ENCODE peak calls at places on chromosomes 13 and 19, in eight cellular contexts. Q is neural progenitor cell, E is mammary epithelial cell, N is GM12878, R is astrocyte, I is keratinocyte, O is MM.1S, D is hepatocyte. S is an unnamed sample.

GRCh38 chr13:40981361-40981760 is 37.8 kb downstream of the ELF1 start:
- DNase-seq in N (no peak), Q (no peak), D (no peak), I (no peak), O (no peak), E (no peak), R (no peak), S (no peak)

GRCh38 chr13:36891752-36892151 is 28.3 kb downstream of the SMAD9 start:
- DNase-seq in O (no peak), I (no peak), D (no peak), N (no peak), E (no peak), Q (no peak), R (no peak), S (peak)

GRCh38 chr19:5969476-5969875 is 8.5 kb downstream of the RANBP3 start:
- DNase-seq in E (no peak), O (no peak), D (no peak), N (no peak), R (no peak), I (no peak), Q (no peak), S (no peak)

GRCh38 chr13:31790992-31791391 is 51.7 kb downstream of the RXFP2 start:
- DNase-seq in E (no peak), Q (no peak), I (no peak), O (no peak), N (no peak), R (peak), D (no peak), S (peak)

GRCh38 chr13:46831588-46832194 is 34.7 kb upstream of the ESD start:
- DNase-seq in R (peak), D (peak), N (no peak), Q (peak), E (peak), O (peak), I (no peak), S (peak)

GRCh38 chr19:49339364-49340068 is 4.3 kb downstream of the CD37 start:
- DNase-seq in D (peak), R (peak), I (no peak), Q (peak), O (no peak), E (peak), N (no peak), S (peak)

GRCh38 chr13:50892162-50892944 is 17.2 kb upstream of the RNASEH2B start:
- DNase-seq in R (no peak), N (no peak), I (no peak), D (no peak), E (no peak), Q (no peak), O (peak), S (no peak)

GRCh38 chr19:39544201-39544903 is 4.4 kb upstream of the EID2 start:
- DNase-seq in R (no peak), N (no peak), E (peak), Q (no peak), D (no peak), O (no peak), I (no peak), S (peak)

GRCh38 chr13:75236774-75237173 is 245.2 kb downstream of the TBC1D4 start:
- DNase-seq in O (no peak), Q (no peak), R (peak), N (no peak), I (no peak), D (no peak), E (peak), S (peak)

GRCh38 chr19:11035441-11036377 is 53.6 kb upstream of the LDLR start:
- DNase-seq in D (peak), I (peak), Q (peak), O (peak), E (peak), N (peak), R (peak), S (peak)

GRCh38 chr19:48558018-48558684 is 6.2 kb downstream of the SULT2B1 start:
- DNase-seq in D (peak), I (peak), E (no peak), O (no peak), R (peak), N (no peak), Q (no peak), S (peak)

GRCh38 chr19:48443731-48444128 is 2.1 kb upstream of the GRWD1 start:
- DNase-seq in E (no peak), Q (no peak), I (no peak), D (no peak), O (no peak), N (no peak), R (no peak), S (no peak)

GRCh38 chr13:90531744-90532143 is 815.7 kb upstream of the MIR17HG start:
- DNase-seq in N (no peak), O (no peak), R (no peak), I (no peak), E (no peak), D (no peak), Q (no peak), S (no peak)

GRCh38 chr13:97141564-97142005 is 80.5 kb upstream of the MBNL2 start:
- DNase-seq in Q (peak), I (peak), N (peak), D (peak), E (peak), O (no peak), R (peak), S (peak)

GRCh38 chr19:18507021-18507726 is 14.7 kb downstream of the ELL start:
- DNase-seq in I (no peak), D (no peak), O (no peak), E (no peak), N (no peak), Q (no peak), R (no peak), S (no peak)
- H3K27ac ChIP-seq in I (no peak), D (peak), O (no peak), E (no peak), N (no peak), Q (no peak), R (no peak), S (peak)

GRCh38 chr19:7860902-7861618 is 13.1 kb downstream of the PRR36 start:
- DNase-seq in R (no peak), I (no peak), O (no peak), N (no peak), E (no peak), D (no peak), Q (no peak), S (no peak)

GRCh38 chr19:7863157-7863970 is 10.8 kb downstream of the PRR36 start:
- DNase-seq in R (no peak), D (no peak), I (no peak), E (no peak), Q (peak), O (no peak), N (no peak), S (no peak)

GRCh38 chr19:7862413-7862951 is 11.7 kb downstream of the PRR36 start:
- DNase-seq in O (peak), D (peak), R (no peak), I (no peak), N (no peak), Q (peak), E (no peak), S (peak)

GRCh38 chr19:7860166-7860901 is 13.9 kb downstream of the PRR36 start:
- DNase-seq in D (no peak), O (no peak), R (no peak), N (no peak), E (no peak), I (no peak), Q (no peak), S (no peak)

GRCh38 chr19:7861619-7862412 is 12.4 kb downstream of the PRR36 start:
- DNase-seq in Q (peak), I (no peak), R (no peak), O (no peak), N (no peak), E (no peak), D (no peak), S (no peak)
- TF ChIP-seq EZH2 in Q (peak), I (no peak), R (peak), O (no peak), N (no peak), E (no peak), D (no peak), S (no peak)

GRCh38 chr19:8459095-8459494 is 14.3 kb downstream of the HNRNPM start:
- DNase-seq in Q (no peak), D (no peak), O (no peak), N (no peak), I (no peak), E (no peak), R (no peak), S (no peak)
- H3K27ac ChIP-seq in Q (no peak), D (peak), O (no peak), N (no peak), I (no peak), E (no peak), R (peak), S (peak)

GRCh38 chr19:1767464-1767933 is 14.2 kb downstream of the ONECUT3 start:
- DNase-seq in E (no peak), R (no peak), N (no peak), I (no peak), Q (peak), O (peak), D (peak), S (peak)

GRCh38 chr19:1766800-1767352 is 13.6 kb downstream of the ONECUT3 start:
- DNase-seq in Q (no peak), O (no peak), N (no peak), R (no peak), E (no peak), D (no peak), I (no peak), S (no peak)

GRCh38 chr19:1765182-1765903 is 12.0 kb downstream of the ONECUT3 start:
- DNase-seq in E (no peak), N (no peak), Q (no peak), D (no peak), I (no peak), R (no peak), O (no peak), S (peak)

GRCh38 chr19:1764293-1764683 is 11.0 kb downstream of the ONECUT3 start:
- DNase-seq in Q (no peak), N (no peak), R (no peak), O (no peak), D (no peak), I (no peak), E (no peak), S (no peak)

DNA sequence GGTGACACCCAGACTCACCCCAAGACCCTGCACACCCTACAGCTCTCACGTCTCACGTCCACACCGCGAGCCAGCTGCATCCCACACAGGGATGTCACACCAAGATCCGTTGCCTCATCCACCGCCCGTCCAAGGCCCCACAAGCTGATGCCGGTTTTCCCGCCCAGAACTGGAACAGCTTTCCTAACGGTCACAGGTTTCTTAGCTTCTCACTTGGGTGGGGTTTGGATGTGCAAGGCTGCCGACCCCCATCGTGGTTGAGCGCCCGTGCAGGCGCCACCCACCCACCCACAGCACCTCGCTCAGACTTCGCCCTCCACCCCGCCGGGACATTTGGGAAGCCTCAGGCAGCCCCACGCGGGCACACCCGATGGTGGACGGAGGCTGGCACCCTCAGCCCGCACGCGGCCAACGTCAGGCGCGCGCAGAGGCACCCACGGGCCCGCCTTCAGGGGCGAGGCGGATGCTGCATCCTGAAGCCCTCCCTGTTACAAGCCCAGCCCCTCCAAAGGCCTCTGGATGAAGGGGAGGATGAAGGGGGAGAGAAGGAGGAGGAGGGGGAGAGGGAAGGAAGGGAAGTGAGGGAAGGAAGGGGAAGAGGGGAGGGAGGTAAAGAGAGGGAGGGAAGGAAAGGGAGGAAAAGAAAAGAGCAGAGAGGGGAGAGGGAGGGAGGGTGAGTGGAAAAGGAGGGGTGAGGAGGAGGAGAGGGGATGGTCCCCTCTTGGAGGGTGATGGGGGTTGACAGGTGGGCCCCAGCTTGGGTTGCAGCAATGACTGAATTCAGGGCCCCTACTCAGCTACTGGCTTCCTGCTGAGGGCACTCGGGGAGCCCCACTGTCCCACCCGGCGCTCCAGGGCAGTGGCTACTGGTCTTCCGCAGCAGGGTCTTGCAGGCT is 12.8 kb downstream of the ONECUT3 start:
- DNase-seq in E (no peak), O (no peak), R (no peak), Q (no peak), N (no peak), I (no peak), D (no peak), S (no peak)
- TF ChIP-seq EZH2 in E (peak), O (no peak), R (peak), Q (peak), N (no peak), I (peak), D (peak), S (no peak)

DNA sequence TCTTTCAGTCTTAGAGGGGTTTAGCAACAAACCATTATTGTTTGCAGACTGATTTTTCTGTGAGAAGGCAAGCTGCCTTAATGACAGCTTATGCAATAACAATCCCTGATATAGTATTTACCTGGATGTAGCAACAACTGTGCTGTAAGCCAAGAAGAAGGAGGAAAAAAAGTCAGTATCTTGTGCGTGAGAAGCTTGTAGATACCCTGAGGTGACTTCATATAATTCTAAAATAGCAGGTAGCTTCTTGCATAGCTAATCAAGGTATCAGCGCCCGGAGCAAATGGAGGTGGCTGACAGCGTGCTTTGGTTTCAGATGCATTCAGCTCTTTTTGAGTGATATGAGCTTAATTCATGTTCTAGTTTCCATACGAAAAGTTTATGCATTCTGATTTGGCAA is 309.8 kb downstream of the KLF5 start:
- DNase-seq in N (no peak), I (peak), E (peak), O (no peak), R (no peak), D (peak), Q (no peak), S (no peak)
- H3K27ac ChIP-seq in N (no peak), I (peak), E (peak), O (no peak), R (no peak), D (peak), Q (no peak), S (no peak)

DNA sequence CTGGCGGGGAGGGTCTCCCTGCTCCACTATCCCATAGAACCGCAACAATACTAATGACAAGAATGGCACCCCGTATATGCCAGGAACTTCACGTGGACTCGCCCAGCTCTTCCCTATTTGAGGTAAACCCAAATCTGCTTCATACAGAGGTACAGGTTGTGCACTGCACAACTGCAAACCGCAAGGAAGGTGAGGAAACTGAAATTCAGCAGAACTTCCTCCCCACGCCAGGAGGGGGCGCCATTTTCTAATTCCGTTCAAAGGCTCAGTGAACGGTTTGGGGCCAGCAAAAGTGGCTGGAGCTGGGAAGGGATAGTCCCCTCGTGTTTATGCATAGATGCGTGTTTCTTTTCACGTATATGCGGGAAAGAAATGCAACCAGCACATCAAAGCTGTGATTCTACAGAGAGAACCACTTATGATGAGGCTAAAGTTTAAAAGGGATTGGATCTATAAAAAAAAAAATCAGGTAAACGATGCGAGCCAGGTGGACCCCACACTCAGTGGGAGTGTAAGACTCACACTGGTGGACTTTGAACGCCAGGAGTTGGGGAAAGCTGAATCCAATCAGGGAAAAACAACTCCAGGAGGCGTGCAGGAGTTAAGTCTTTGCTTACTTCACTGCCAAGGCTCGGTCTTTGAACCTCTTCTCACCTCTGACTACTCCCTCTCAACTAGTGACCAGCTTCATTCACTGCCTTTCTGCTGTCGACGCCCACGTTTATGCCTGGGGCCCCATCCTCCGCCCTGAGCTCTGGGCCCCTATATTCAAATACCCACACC is 20.3 kb downstream of the C19orf81 start:
- DNase-seq in I (no peak), R (no peak), O (peak), D (peak), E (no peak), Q (no peak), N (no peak), S (peak)
- TF ChIP-seq EZH2 in I (no peak), R (no peak), O (no peak), D (peak), E (peak), Q (no peak), N (no peak), S (peak)

DNA sequence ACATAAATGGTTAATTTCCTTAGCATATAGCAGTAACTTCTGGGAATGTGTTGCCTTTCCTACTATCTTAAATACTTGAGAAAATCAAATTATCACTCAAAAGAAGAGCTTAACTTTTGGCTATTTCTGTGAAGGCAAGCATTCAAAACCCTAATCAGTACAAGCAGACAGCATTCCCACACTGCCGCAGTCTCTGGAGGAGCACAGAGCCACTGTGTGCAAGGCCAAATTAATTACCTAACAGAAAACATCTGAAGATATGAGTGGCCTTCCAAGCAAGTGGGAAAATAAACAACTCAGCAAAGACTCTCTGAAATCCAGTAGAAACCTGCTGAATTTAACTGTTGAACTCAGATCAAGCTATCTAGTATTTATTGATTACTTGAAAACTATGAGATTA is 68.2 kb downstream of the COL4A1 start:
- DNase-seq in O (no peak), R (no peak), N (no peak), D (no peak), Q (no peak), E (no peak), I (no peak), S (peak)
- H3K27ac ChIP-seq in O (no peak), R (no peak), N (no peak), D (no peak), Q (no peak), E (no peak), I (no peak), S (no peak)

GRCh38 chr13:78596701-78597550 is 6.4 kb downstream of the POU4F1 start:
- DNase-seq in D (no peak), E (no peak), N (no peak), Q (peak), R (no peak), O (no peak), I (no peak), S (no peak)
- TF ChIP-seq EZH2 in D (peak), E (peak), N (no peak), Q (peak), R (peak), O (no peak), I (no peak), S (peak)

GRCh38 chr13:109769275-109769674 is 17.1 kb downstream of the IRS2 start:
- DNase-seq in D (no peak), R (no peak), Q (no peak), E (no peak), N (no peak), I (no peak), O (no peak), S (no peak)
- H3K27ac ChIP-seq in D (no peak), R (no peak), Q (no peak), E (no peak), N (no peak), I (no peak), O (no peak), S (no peak)